ENCODE peak calls at places on chromosomes 4 and X, in eight cellular contexts. One of them, this sample, is unnamed.

GRCh38 chrX:151970661-151971060 is 3.8 kb downstream of the GABRE start:
- DNase-seq in body of pancreas: peak; percentile 72
- DNase-seq in prostate gland: no peak
- DNase-seq in HCT116: no peak
- DNase-seq in breast epithelium: peak; percentile 54
- DNase-seq in IMR-90: peak; percentile 65
- DNase-seq in right lobe of liver: peak; percentile 72
- DNase-seq in GM12878: no peak
- DNase-seq in this sample: no peak

GRCh38 chrX:2690856-2691542 is at the start of gene CD99:
- DNase-seq in body of pancreas: peak; percentile 93
- DNase-seq in prostate gland: peak; percentile 88
- DNase-seq in HCT116: no peak
- DNase-seq in breast epithelium: peak; percentile 83
- DNase-seq in IMR-90: peak; percentile 78
- DNase-seq in right lobe of liver: peak; percentile 97
- DNase-seq in GM12878: peak; percentile 46
- DNase-seq in this sample: peak; percentile 98

GRCh38 chrX:104135677-104136076 is 21.1 kb downstream of the SLC25A53 start:
- DNase-seq in body of pancreas: no peak
- DNase-seq in prostate gland: no peak
- DNase-seq in HCT116: no peak
- DNase-seq in breast epithelium: no peak
- DNase-seq in IMR-90: no peak
- DNase-seq in right lobe of liver: no peak
- DNase-seq in GM12878: no peak
- DNase-seq in this sample: no peak

GRCh38 chr4:7903686-7904085 is 36.0 kb downstream of the AFAP1 start:
- DNase-seq in body of pancreas: no peak
- DNase-seq in prostate gland: no peak
- DNase-seq in HCT116: no peak
- DNase-seq in breast epithelium: no peak
- DNase-seq in IMR-90: peak; percentile 66
- DNase-seq in right lobe of liver: no peak
- DNase-seq in GM12878: no peak
- DNase-seq in this sample: no peak

GRCh38 chr4:155745984-155746383 is 12.8 kb upstream of the GUCY1B1 start:
- DNase-seq in body of pancreas: no peak
- DNase-seq in prostate gland: no peak
- DNase-seq in HCT116: no peak
- DNase-seq in breast epithelium: no peak
- DNase-seq in IMR-90: peak; percentile 82
- DNase-seq in right lobe of liver: no peak
- DNase-seq in GM12878: no peak
- DNase-seq in this sample: no peak

GRCh38 chr4:125321709-125322362 is 7.1 kb downstream of the FAT4 start:
- DNase-seq in body of pancreas: no peak
- DNase-seq in prostate gland: no peak
- DNase-seq in HCT116: no peak
- DNase-seq in breast epithelium: no peak
- DNase-seq in IMR-90: peak; percentile 61
- DNase-seq in right lobe of liver: no peak
- DNase-seq in GM12878: no peak
- DNase-seq in this sample: no peak

GRCh38 chr4:128862608-128863313 is 53.3 kb downstream of the JADE1 start:
- DNase-seq in body of pancreas: no peak
- DNase-seq in prostate gland: no peak
- DNase-seq in HCT116: no peak
- DNase-seq in breast epithelium: no peak
- DNase-seq in IMR-90: peak; percentile 72
- DNase-seq in right lobe of liver: no peak
- DNase-seq in GM12878: peak; percentile 63
- DNase-seq in this sample: no peak

GRCh38 chr4:149311076-149311475 is 504.6 kb downstream of the IQCM start:
- DNase-seq in body of pancreas: no peak
- DNase-seq in prostate gland: no peak
- DNase-seq in HCT116: no peak
- DNase-seq in breast epithelium: no peak
- DNase-seq in IMR-90: no peak
- DNase-seq in right lobe of liver: no peak
- DNase-seq in GM12878: no peak
- DNase-seq in this sample: no peak

GRCh38 chrX:3129256-3129655 is 88.0 kb downstream of the ARSF start:
- DNase-seq in body of pancreas: no peak
- DNase-seq in prostate gland: no peak
- DNase-seq in HCT116: no peak
- DNase-seq in breast epithelium: no peak
- DNase-seq in IMR-90: peak; percentile 28
- DNase-seq in right lobe of liver: no peak
- DNase-seq in GM12878: no peak
- DNase-seq in this sample: no peak

GRCh38 chr4:149973181-149973580 is 105.1 kb upstream of the DCLK2 start:
- DNase-seq in body of pancreas: no peak
- DNase-seq in prostate gland: no peak
- DNase-seq in HCT116: no peak
- DNase-seq in breast epithelium: no peak
- DNase-seq in IMR-90: no peak
- DNase-seq in right lobe of liver: no peak
- DNase-seq in GM12878: no peak
- DNase-seq in this sample: no peak

GRCh38 chr4:125266901-125267601 is 47.7 kb upstream of the FAT4 start:
- DNase-seq in body of pancreas: no peak
- DNase-seq in prostate gland: no peak
- DNase-seq in HCT116: no peak
- DNase-seq in breast epithelium: no peak
- DNase-seq in IMR-90: peak; percentile 87
- DNase-seq in right lobe of liver: no peak
- DNase-seq in GM12878: no peak
- DNase-seq in this sample: no peak

GRCh38 chr4:121192500-121192899 is 28.4 kb upstream of the TNIP3 start:
- DNase-seq in body of pancreas: no peak
- DNase-seq in prostate gland: no peak
- DNase-seq in HCT116: peak; percentile 33
- DNase-seq in breast epithelium: no peak
- DNase-seq in IMR-90: peak; percentile 48
- DNase-seq in right lobe of liver: no peak
- DNase-seq in GM12878: peak; percentile 39
- DNase-seq in this sample: no peak

GRCh38 chr4:117783716-117784115 is 250.6 kb upstream of the NDST3 start:
- DNase-seq in body of pancreas: no peak
- DNase-seq in prostate gland: no peak
- DNase-seq in HCT116: no peak
- DNase-seq in breast epithelium: no peak
- DNase-seq in IMR-90: peak; percentile 62
- DNase-seq in right lobe of liver: no peak
- DNase-seq in GM12878: no peak
- DNase-seq in this sample: no peak

GRCh38 chr4:23232987-23233386 is 540.2 kb downstream of the GBA3 start:
- DNase-seq in body of pancreas: no peak
- DNase-seq in prostate gland: no peak
- DNase-seq in HCT116: no peak
- DNase-seq in breast epithelium: no peak
- DNase-seq in IMR-90: no peak
- DNase-seq in right lobe of liver: no peak
- DNase-seq in GM12878: no peak
- DNase-seq in this sample: no peak

GRCh38 chr4:110955748-110956147 is 332.9 kb upstream of the PITX2 start:
- DNase-seq in body of pancreas: no peak
- DNase-seq in prostate gland: no peak
- DNase-seq in HCT116: no peak
- DNase-seq in breast epithelium: no peak
- DNase-seq in IMR-90: no peak
- DNase-seq in right lobe of liver: no peak
- DNase-seq in GM12878: no peak
- DNase-seq in this sample: no peak

GRCh38 chrX:152072236-152072635 is 66.1 kb downstream of the MAGEA10 start:
- DNase-seq in body of pancreas: peak; percentile 65
- DNase-seq in prostate gland: peak; percentile 3
- DNase-seq in HCT116: no peak
- DNase-seq in breast epithelium: no peak
- DNase-seq in IMR-90: peak; percentile 0
- DNase-seq in right lobe of liver: no peak
- DNase-seq in GM12878: no peak
- DNase-seq in this sample: no peak

GRCh38 chr4:159065513-159066240 is 37.2 kb upstream of the RAPGEF2 start:
- DNase-seq in body of pancreas: no peak
- DNase-seq in prostate gland: no peak
- DNase-seq in HCT116: no peak
- DNase-seq in breast epithelium: no peak
- DNase-seq in IMR-90: no peak
- DNase-seq in right lobe of liver: no peak
- DNase-seq in GM12878: no peak
- DNase-seq in this sample: no peak

GRCh38 chr4:6301732-6302442 is 32.2 kb downstream of the WFS1 start:
- DNase-seq in body of pancreas: no peak
- DNase-seq in prostate gland: no peak
- DNase-seq in HCT116: no peak
- DNase-seq in breast epithelium: no peak
- DNase-seq in IMR-90: no peak
- DNase-seq in right lobe of liver: no peak
- DNase-seq in GM12878: no peak
- DNase-seq in this sample: no peak

GRCh38 chr4:20253272-20253798 is 1.6 kb downstream of the SLIT2 start:
- DNase-seq in body of pancreas: peak; percentile 10
- DNase-seq in prostate gland: no peak
- DNase-seq in HCT116: no peak
- DNase-seq in breast epithelium: no peak
- DNase-seq in IMR-90: peak; percentile 15
- DNase-seq in right lobe of liver: no peak
- DNase-seq in GM12878: no peak
- DNase-seq in this sample: no peak

GRCh38 chr4:39305902-39306677 is 60.1 kb downstream of the RFC1 start:
- DNase-seq in body of pancreas: peak; percentile 15
- DNase-seq in prostate gland: no peak
- DNase-seq in HCT116: no peak
- DNase-seq in breast epithelium: no peak
- DNase-seq in IMR-90: no peak
- DNase-seq in right lobe of liver: no peak
- DNase-seq in GM12878: no peak
- DNase-seq in this sample: no peak
- TF ChIP-seq POLR2A in body of pancreas: no peak
- TF ChIP-seq POLR2A in prostate gland: no peak
- TF ChIP-seq POLR2A in HCT116: no peak
- TF ChIP-seq POLR2A in breast epithelium: no peak
- TF ChIP-seq POLR2A in IMR-90: no peak
- TF ChIP-seq POLR2A in right lobe of liver: no peak
- TF ChIP-seq POLR2A in GM12878: no peak
- TF ChIP-seq POLR2A in this sample: no peak

DNA sequence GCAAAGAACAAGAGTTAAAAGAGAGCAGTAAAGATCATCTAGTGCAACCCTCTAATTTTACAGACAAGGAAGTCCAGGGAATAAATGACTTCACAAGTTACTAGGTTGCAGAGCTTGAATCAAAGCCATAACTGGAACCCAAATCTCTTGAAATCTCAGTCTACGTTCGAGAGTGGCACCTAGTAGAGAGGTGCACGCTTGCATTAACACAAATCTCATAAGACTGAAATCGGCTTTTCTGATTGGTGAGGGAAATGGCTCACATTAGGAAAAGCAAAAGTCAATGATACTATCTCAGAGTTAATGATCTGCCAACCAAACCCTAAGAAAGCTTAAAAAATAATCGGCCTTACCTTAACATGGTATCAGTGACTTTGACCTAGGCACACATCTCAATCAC is 43.0 kb downstream of the FAT1 start:
- DNase-seq in body of pancreas: no peak
- DNase-seq in prostate gland: no peak
- DNase-seq in HCT116: no peak
- DNase-seq in breast epithelium: no peak
- DNase-seq in IMR-90: no peak
- DNase-seq in right lobe of liver: no peak
- DNase-seq in GM12878: no peak
- DNase-seq in this sample: no peak
- H3K4me1 ChIP-seq in body of pancreas: peaks cover 18% of the 10 kb centered on the region
- H3K4me1 ChIP-seq in prostate gland: no peaks in the 10 kb centered on the region
- H3K4me1 ChIP-seq in HCT116: peaks cover 54% of the 10 kb centered on the region
- H3K4me1 ChIP-seq in breast epithelium: peaks cover 6% of the 10 kb centered on the region
- H3K4me1 ChIP-seq in IMR-90: peaks cover 24% of the 10 kb centered on the region
- H3K4me1 ChIP-seq in right lobe of liver: no peaks in the 10 kb centered on the region
- H3K4me1 ChIP-seq in GM12878: no peaks in the 10 kb centered on the region
- H3K4me1 ChIP-seq in this sample: peaks cover 32% of the 10 kb centered on the region

GRCh38 chr4:81405900-81406401 is 65.8 kb downstream of the RASGEF1B start:
- DNase-seq in body of pancreas: peak; percentile 66
- DNase-seq in prostate gland: peak; percentile 59
- DNase-seq in HCT116: peak; percentile 68
- DNase-seq in breast epithelium: no peak
- DNase-seq in IMR-90: peak; percentile 77
- DNase-seq in right lobe of liver: peak; percentile 54
- DNase-seq in GM12878: peak; percentile 13
- DNase-seq in this sample: no peak

GRCh38 chr4:81408341-81408740 is 63.4 kb downstream of the RASGEF1B start:
- DNase-seq in body of pancreas: no peak
- DNase-seq in prostate gland: no peak
- DNase-seq in HCT116: no peak
- DNase-seq in breast epithelium: no peak
- DNase-seq in IMR-90: no peak
- DNase-seq in right lobe of liver: no peak
- DNase-seq in GM12878: no peak
- DNase-seq in this sample: no peak

GRCh38 chr4:81407726-81408125 is 64.0 kb downstream of the RASGEF1B start:
- DNase-seq in body of pancreas: no peak
- DNase-seq in prostate gland: no peak
- DNase-seq in HCT116: no peak
- DNase-seq in breast epithelium: no peak
- DNase-seq in IMR-90: no peak
- DNase-seq in right lobe of liver: no peak
- DNase-seq in GM12878: no peak
- DNase-seq in this sample: no peak

GRCh38 chr4:81409836-81410235 is 61.9 kb downstream of the RASGEF1B start:
- DNase-seq in body of pancreas: no peak
- DNase-seq in prostate gland: no peak
- DNase-seq in HCT116: no peak
- DNase-seq in breast epithelium: no peak
- DNase-seq in IMR-90: no peak
- DNase-seq in right lobe of liver: no peak
- DNase-seq in GM12878: no peak
- DNase-seq in this sample: no peak

DNA sequence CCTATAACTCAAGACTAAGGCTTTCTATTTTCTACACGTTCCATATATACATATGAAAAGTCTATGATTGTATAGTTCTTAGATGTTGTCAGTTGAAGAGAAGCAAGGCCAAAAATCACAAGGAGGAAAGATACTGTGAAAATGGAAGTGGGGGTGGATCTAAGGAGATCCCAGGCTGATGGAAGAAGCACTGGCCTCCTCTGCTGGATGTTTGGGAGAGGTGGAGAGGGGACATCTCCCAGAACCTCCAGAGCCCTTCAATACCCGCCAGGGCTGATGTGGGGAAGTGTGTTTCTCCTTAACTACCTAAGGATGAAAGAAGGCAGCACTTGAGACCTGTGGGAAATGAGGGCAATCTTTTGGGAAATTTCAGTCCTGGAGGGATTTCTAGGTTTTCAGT is 67.4 kb downstream of the RASGEF1B start:
- DNase-seq in body of pancreas: no peak
- DNase-seq in prostate gland: no peak
- DNase-seq in HCT116: no peak
- DNase-seq in breast epithelium: no peak
- DNase-seq in IMR-90: peak; percentile 5
- DNase-seq in right lobe of liver: no peak
- DNase-seq in GM12878: no peak
- DNase-seq in this sample: no peak
- H3K27ac ChIP-seq in body of pancreas: no peak overlapping the region
- H3K27ac ChIP-seq in prostate gland: no peak overlapping the region
- H3K27ac ChIP-seq in HCT116: no peak overlapping the region
- H3K27ac ChIP-seq in breast epithelium: no peak overlapping the region
- H3K27ac ChIP-seq in IMR-90: no peak overlapping the region
- H3K27ac ChIP-seq in right lobe of liver: no peak overlapping the region
- H3K27ac ChIP-seq in GM12878: no peak overlapping the region
- H3K27ac ChIP-seq in this sample: no peak overlapping the region

GRCh38 chr4:126869967-126870366 is 762.8 kb upstream of the INTU start:
- DNase-seq in body of pancreas: no peak
- DNase-seq in prostate gland: no peak
- DNase-seq in HCT116: no peak
- DNase-seq in breast epithelium: no peak
- DNase-seq in IMR-90: no peak
- DNase-seq in right lobe of liver: no peak
- DNase-seq in GM12878: no peak
- DNase-seq in this sample: no peak
- TF ChIP-seq POLR2A in body of pancreas: no peak
- TF ChIP-seq POLR2A in prostate gland: no peak
- TF ChIP-seq POLR2A in HCT116: no peak
- TF ChIP-seq POLR2A in breast epithelium: no peak
- TF ChIP-seq POLR2A in IMR-90: no peak
- TF ChIP-seq POLR2A in right lobe of liver: no peak
- TF ChIP-seq POLR2A in GM12878: no peak
- TF ChIP-seq POLR2A in this sample: no peak